ENCODE peak calls at places on chromosomes 6 and 20, in six cellular contexts. K is astrocyte of the spinal cord, M is AG10803, R is natural killer cell, Y is foreskin fibroblast, W is fibroblast of mammary gland. H is an unnamed sample.

GRCh38 chr6:45613678-45614077 is 235.9 kb upstream of the SUPT3H start:
- DNase-seq in K (peak), M (peak), R (no peak), Y (peak), W (peak), H (peak)

GRCh38 chr6:4460595-4461475 is 315.4 kb upstream of the CDYL start:
- DNase-seq in K (peak), M (peak), R (no peak), Y (peak), W (peak), H (no peak)

GRCh38 chr6:47628448-47629272 is 69.7 kb upstream of the ADGRF4 start:
- DNase-seq in K (no peak), M (no peak), R (no peak), Y (no peak), W (no peak), H (no peak)

GRCh38 chr6:53906842-53907241 is 112.0 kb downstream of the LRRC1 start:
- DNase-seq in K (no peak), M (peak), R (no peak), Y (peak), W (peak), H (no peak)

GRCh38 chr6:72363844-72364740 is 257.8 kb upstream of the KCNQ5 start:
- DNase-seq in K (peak), M (peak), R (no peak), Y (peak), W (peak), H (peak)

GRCh38 chr6:15017803-15018202 is 228.1 kb upstream of the JARID2 start:
- DNase-seq in K (no peak), M (no peak), R (no peak), Y (no peak), W (no peak), H (no peak)

GRCh38 chr20:63123326-63123725 is 92.6 kb downstream of the YTHDF1 start:
- DNase-seq in K (no peak), M (no peak), R (no peak), Y (no peak), W (no peak), H (no peak)

GRCh38 chr20:13207016-13207415 is 14.1 kb upstream of the ISM1 start:
- DNase-seq in K (no peak), M (no peak), R (no peak), Y (no peak), W (no peak), H (no peak)

GRCh38 chr6:6897140-6897539 is 210.6 kb upstream of the RREB1 start:
- DNase-seq in K (no peak), M (no peak), R (no peak), Y (no peak), W (no peak), H (no peak)

GRCh38 chr20:34068001-34068400 is 44.0 kb downstream of the EIF2S2 start:
- DNase-seq in K (no peak), M (no peak), R (no peak), Y (no peak), W (no peak), H (no peak)

GRCh38 chr6:91713911-91714310 is 1127.0 kb upstream of the MAP3K7 start:
- DNase-seq in K (peak), M (no peak), R (no peak), Y (no peak), W (no peak), H (no peak)

GRCh38 chr20:59783020-59784010 is 150.1 kb downstream of the SYCP2 start:
- DNase-seq in K (peak), M (peak), R (peak), Y (peak), W (peak), H (no peak)

GRCh38 chr20:48238326-48238725 is 453.0 kb upstream of the SULF2 start:
- DNase-seq in K (peak), M (peak), R (no peak), Y (peak), W (peak), H (peak)

GRCh38 chr20:53658973-53659372 is 65.3 kb upstream of the ZNF217 start:
- DNase-seq in K (no peak), M (no peak), R (no peak), Y (no peak), W (peak), H (no peak)

GRCh38 chr20:23995905-23996666 is 7.5 kb upstream of the GGTLC1 start:
- DNase-seq in K (peak), M (peak), R (peak), Y (peak), W (peak), H (no peak)

GRCh38 chr20:35539756-35540212 is 2.1 kb upstream of the ERGIC3 start:
- DNase-seq in K (no peak), M (no peak), R (peak), Y (no peak), W (no peak), H (no peak)

GRCh38 chr6:143157146-143157545 is 96.5 kb downstream of the AIG1 start:
- DNase-seq in K (no peak), M (peak), R (no peak), Y (peak), W (no peak), H (peak)

GRCh38 chr6:15481892-15482291 is 180.9 kb downstream of the DTNBP1 start:
- DNase-seq in K (no peak), M (no peak), R (no peak), Y (no peak), W (no peak), H (no peak)

GRCh38 chr6:167090171-167090570 is 32.7 kb upstream of the CCR6 start:
- DNase-seq in K (no peak), M (no peak), R (no peak), Y (no peak), W (no peak), H (no peak)
- TF ChIP-seq CTCF in K (no peak), M (no peak), R (no peak), Y (no peak), W (no peak), H (no peak)

GRCh38 chr6:30447237-30447636 is 42.1 kb upstream of the HLA-E start:
- DNase-seq in K (peak), M (peak), R (no peak), Y (no peak), W (peak), H (no peak)
- TF ChIP-seq CTCF in K (peak), M (peak), R (no peak), Y (no peak), W (peak), H (peak)

GRCh38 chr6:2599817-2600216 is 150.9 kb downstream of the MYLK4 start:
- DNase-seq in K (no peak), M (no peak), R (no peak), Y (no peak), W (no peak), H (no peak)

GRCh38 chr6:2594868-2595267 is 155.9 kb downstream of the MYLK4 start:
- DNase-seq in K (no peak), M (no peak), R (no peak), Y (no peak), W (no peak), H (no peak)

GRCh38 chr6:2593167-2593566 is 157.6 kb downstream of the MYLK4 start:
- DNase-seq in K (no peak), M (no peak), R (no peak), Y (no peak), W (no peak), H (no peak)

GRCh38 chr6:2598867-2599266 is 151.9 kb downstream of the MYLK4 start:
- DNase-seq in K (no peak), M (no peak), R (no peak), Y (no peak), W (no peak), H (no peak)

GRCh38 chr6:2596222-2596621 is 154.5 kb downstream of the MYLK4 start:
- DNase-seq in K (no peak), M (no peak), R (no peak), Y (no peak), W (no peak), H (no peak)
- TF ChIP-seq CTCF in K (peak), M (no peak), R (no peak), Y (no peak), W (no peak), H (no peak)

GRCh38 chr6:16764188-16764950 is 3.1 kb upstream of the ATXN1 start:
- DNase-seq in K (peak), M (peak), R (no peak), Y (no peak), W (peak), H (peak)
- TF ChIP-seq CTCF in K (peak), M (peak), R (peak), Y (peak), W (peak), H (peak)